ENCODE peak calls at places on chromosome 2, in four cellular contexts. G is transverse colon, M is K562, N is adipocyte. F is an unnamed sample.

GRCh38 chr2:8006626-8007025 is 675.2 kb upstream of the ID2 start:
- DNase-seq in G (no peak), M (no peak), N (no peak), F (no peak)

GRCh38 chr2:202450785-202451184 is 74.7 kb downstream of the BMPR2 start:
- DNase-seq in M (no peak), N (peak; percentile 31), G (no peak), F (no peak)

GRCh38 chr2:28452534-28453081 is 43.3 kb upstream of the PLB1 start:
- DNase-seq in M (peak; percentile 73), N (peak; percentile 76), G (peak; percentile 84), F (peak; percentile 73)

GRCh38 chr2:210302326-210302725 is 12.6 kb downstream of the MYL1 start:
- DNase-seq in G (no peak), N (peak; percentile 6), M (no peak), F (no peak)

GRCh38 chr2:207681431-207681830 is 30.0 kb upstream of the CCNYL1 start:
- DNase-seq in N (no peak), M (no peak), G (no peak), F (no peak)

GRCh38 chr2:133977385-133977784 is 276.5 kb upstream of the MGAT5 start:
- DNase-seq in N (peak; percentile 54), G (no peak), M (no peak), F (no peak)

GRCh38 chr2:61853086-61853847 is 593 bp downstream of the FAM161A start:
- DNase-seq in G (peak; percentile 75), M (peak; percentile 12), N (peak; percentile 81), F (no peak)

GRCh38 chr2:68223419-68223818 is 28.9 kb downstream of the PPP3R1 start:
- DNase-seq in N (no peak), M (no peak), G (no peak), F (no peak)